ENCODE peak calls at places on chromosomes 16 and 17, in four cellular contexts. X, E, W and J are unnamed samples.
A peak's percentile ranks its signal among the peaks of the same experiment; 100 is the strongest.

GRCh38 chr16:68411086-68411485 is 37.2 kb downstream of the SMPD3 start:
- DNase-seq in E (no peak), W (no peak), X (no peak), J (no peak)

GRCh38 chr16:87487361-87487924 is 5.4 kb downstream of the ZCCHC14 start:
- DNase-seq in E (peak; percentile 69), W (peak; percentile 37), X (peak; percentile 97), J (no peak)

GRCh38 chr16:72884573-72884972 is 163.4 kb downstream of the ZFHX3 start:
- DNase-seq in E (no peak), W (no peak), X (peak; percentile 75), J (no peak)

GRCh38 chr17:57892820-57893595 is 43.2 kb upstream of the MRPS23 start:
- DNase-seq in W (no peak), X (peak; percentile 97), E (peak; percentile 75), J (no peak)

GRCh38 chr16:70421473-70422311 is 17.2 kb downstream of the ST3GAL2 start:
- DNase-seq in X (no peak), E (no peak), W (peak; percentile 77), J (no peak)

GRCh38 chr17:78557598-78558039 is 19.6 kb downstream of the DNAH17 start:
- DNase-seq in X (no peak), W (no peak), E (no peak), J (peak; percentile 59)

GRCh38 chr16:69937465-69937951 is 13.6 kb upstream of the CLEC18A start:
- DNase-seq in E (no peak), W (peak; percentile 40), X (peak; percentile 50), J (peak; percentile 65)

GRCh38 chr17:78127888-78128615 is 503 bp downstream of the TMC6 start:
- DNase-seq in E (no peak), W (peak; percentile 80), X (peak; percentile 45), J (peak; percentile 84)

GRCh38 chr16:88013091-88013609 is 61.9 kb downstream of the BANP start:
- DNase-seq in X (no peak), W (no peak), E (no peak), J (no peak)

GRCh38 chr17:8894189-8894611 is 26.7 kb upstream of the PIK3R6 start:
- DNase-seq in W (no peak), E (no peak), X (no peak), J (peak; percentile 37)

GRCh38 chr17:767076-767475 is 15.0 kb downstream of the GLOD4 start:
- DNase-seq in W (no peak), E (no peak), X (no peak), J (no peak)

GRCh38 chr17:73283841-73284282 is 22.2 kb upstream of the CPSF4L start:
- DNase-seq in X (no peak), E (no peak), W (no peak), J (peak; percentile 92)

GRCh38 chr17:36148559-36149295 is 27.7 kb downstream of the TBC1D3B start:
- DNase-seq in W (peak; percentile 85), X (peak; percentile 28), E (peak; percentile 68), J (peak; percentile 77)

GRCh38 chr17:80986816-80987480 is 4.7 kb upstream of the CHMP6 start:
- DNase-seq in E (no peak), W (no peak), X (no peak), J (peak; percentile 34)
- TF ChIP-seq ELF1 in E (no peak), W (no peak), X (no peak), J (no peak)

DNA sequence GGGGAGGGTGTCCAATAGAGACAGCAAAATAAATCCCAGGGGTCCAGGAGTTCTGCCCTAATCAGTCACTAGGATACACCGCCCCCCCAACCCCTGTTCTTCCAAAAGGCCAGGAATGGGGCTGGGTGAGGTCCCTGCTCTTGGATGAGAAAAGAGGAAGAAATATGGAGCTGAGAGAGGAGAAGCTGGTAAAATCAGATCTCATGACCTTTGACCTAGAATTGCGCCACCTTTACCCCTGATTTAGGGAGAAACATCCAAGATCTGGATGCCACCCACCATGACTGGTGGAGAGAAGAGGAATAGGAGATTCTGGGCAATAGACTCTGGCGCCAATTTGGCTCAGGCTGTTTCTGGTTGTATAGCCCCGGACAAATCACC is 707 bp upstream of the CACNB1 start:
- DNase-seq in W (no peak), E (no peak), X (no peak), J (no peak)
- TF ChIP-seq ELF1 in W (no peak), E (no peak), X (no peak), J (no peak)

GRCh38 chr17:3659541-3660111 is 8.8 kb downstream of the TAX1BP3 start:
- DNase-seq in W (no peak), E (no peak), X (no peak), J (no peak)
- TF ChIP-seq ELF1 in W (no peak), E (no peak), X (no peak), J (no peak)

DNA sequence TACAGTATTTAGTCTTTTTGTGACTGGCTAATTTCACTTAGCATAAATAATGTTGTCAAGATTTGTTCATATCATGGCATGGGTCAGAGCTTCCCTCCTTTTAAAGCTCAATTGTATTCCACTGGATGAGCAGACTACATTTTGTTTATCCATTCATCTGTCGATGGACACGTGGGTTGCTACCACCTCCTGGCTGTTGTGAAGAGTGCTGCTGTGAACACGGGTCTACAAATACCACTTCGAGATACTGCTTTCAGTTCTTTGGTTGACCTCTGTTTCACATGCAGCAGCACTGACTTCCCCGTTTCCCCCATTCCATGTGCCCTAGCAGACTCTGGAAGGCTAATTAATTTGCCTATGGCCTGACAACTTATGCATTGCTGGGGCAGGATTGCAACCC is 285.4 kb downstream of the SHISA9 start:
- DNase-seq in X (peak; percentile 31), W (no peak), E (no peak), J (no peak)
- TF ChIP-seq ELF1 in X (no peak), W (no peak), E (no peak), J (no peak)

GRCh38 chr17:74497471-74497870 is 31.0 kb downstream of the CD300A start:
- DNase-seq in W (peak; percentile 1), E (no peak), X (no peak), J (no peak)
- TF ChIP-seq ELF1 in W (no peak), E (no peak), X (no peak), J (no peak)

GRCh38 chr17:4040784-4041183 is 76.5 kb upstream of the ATP2A3 start:
- DNase-seq in E (no peak), W (no peak), X (no peak), J (no peak)

GRCh38 chr17:4045477-4045876 is 81.2 kb upstream of the ATP2A3 start:
- DNase-seq in E (no peak), X (no peak), W (no peak), J (no peak)

GRCh38 chr17:4049546-4049945 is 85.3 kb upstream of the ATP2A3 start:
- DNase-seq in X (no peak), E (no peak), W (no peak), J (no peak)

GRCh38 chr17:4048218-4048617 is 84.0 kb upstream of the ATP2A3 start:
- DNase-seq in W (no peak), X (no peak), E (no peak), J (no peak)

GRCh38 chr17:4043862-4044261 is 79.6 kb upstream of the ATP2A3 start:
- DNase-seq in E (no peak), W (no peak), X (no peak), J (no peak)
- TF ChIP-seq ELF1 in E (no peak), W (no peak), X (no peak), J (no peak)

DNA sequence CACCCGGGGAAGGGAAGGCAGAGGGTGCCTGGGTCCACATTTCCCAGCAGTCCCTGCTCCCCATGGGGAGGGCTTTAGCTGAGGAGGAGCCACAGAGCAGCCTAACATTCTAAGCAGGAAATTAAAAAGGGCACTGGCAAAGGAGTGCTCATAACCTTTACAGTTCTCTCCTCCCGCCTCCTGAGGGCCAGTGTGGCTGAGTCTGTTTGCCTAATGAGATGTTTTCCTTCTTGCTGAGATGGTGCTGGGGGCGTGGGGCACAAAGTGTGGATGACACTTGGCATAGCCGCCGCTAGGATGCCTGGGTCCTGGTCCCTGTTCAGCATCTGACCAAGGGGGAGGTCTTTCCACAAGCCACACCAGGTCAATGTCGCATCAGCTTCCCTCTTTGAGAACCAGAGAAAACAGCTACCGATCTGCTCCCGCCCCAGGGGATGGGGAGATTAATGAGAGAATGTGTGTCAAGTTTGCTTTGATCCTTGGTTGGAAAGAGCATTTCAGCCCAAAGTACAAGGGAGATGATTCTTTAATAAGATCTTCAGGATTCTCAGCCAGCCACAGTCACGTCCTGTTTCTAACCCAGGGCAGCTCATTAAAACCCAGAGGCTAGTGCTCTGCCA is 5.8 kb downstream of the KIF18B start:
- DNase-seq in E (no peak), X (no peak), W (no peak), J (peak; percentile 32)
- TF ChIP-seq ELF1 in E (no peak), X (no peak), W (no peak), J (no peak)